ENCODE peak calls at places on chromosomes 16 and 17, in seven cellular contexts. K, U, O, X, C, M and V are unnamed samples.

GRCh38 chr17:80145076-80146075 is 1.6 kb downstream of the EIF4A3 start:
- DNase-seq in K (no peak), U (no peak), O (no peak), X (peak), C (no peak), M (no peak), V (no peak)

GRCh38 chr16:84013787-84014569 is 28.6 kb downstream of the SLC38A8 start:
- DNase-seq in K (peak), U (no peak), O (peak), X (peak), C (peak), M (peak), V (no peak)

GRCh38 chr17:801660-802059 is 19.5 kb downstream of the MRM3 start:
- DNase-seq in K (no peak), U (no peak), O (no peak), X (no peak), C (no peak), M (no peak), V (no peak)

GRCh38 chr17:49146620-49147306 is 14.2 kb downstream of the B4GALNT2 start:
- DNase-seq in K (peak), U (peak), O (no peak), X (no peak), C (no peak), M (no peak), V (peak)

GRCh38 chr16:56866955-56867830 is 2.2 kb downstream of the SLC12A3 start:
- DNase-seq in K (peak), U (no peak), O (peak), X (peak), C (no peak), M (no peak), V (peak)

GRCh38 chr17:38704645-38705522 is at the start of gene MLLT6:
- DNase-seq in K (peak), U (no peak), O (peak), X (peak), C (peak), M (peak), V (peak)

GRCh38 chr16:48246066-48246465 is 1.3 kb downstream of the ABCC11 start:
- DNase-seq in K (no peak), U (no peak), O (no peak), X (no peak), C (no peak), M (no peak), V (no peak)

GRCh38 chr16:85391175-85391707 is 221.9 kb upstream of the GSE1 start:
- DNase-seq in K (no peak), U (no peak), O (no peak), X (no peak), C (peak), M (no peak), V (no peak)